ENCODE peak calls at places on chromosome 1, in six cellular contexts. L is Panc1; A is stimulated activated CD4-positive, alpha-beta T cell treated with anti-CD3 and anti-CD28 coated beads, Interleukin-4, amount 100 ng/mL, for 1 hour; G is NCI-H2081; I is EL; B is HS-27A. Y is an unnamed sample.

GRCh38 chr1:21270086-21270689 is 20.1 kb downstream of the ECE1 start:
- DNase-seq in G (no peak), I (peak; percentile 59), B (no peak), A (peak; percentile 86), L (peak; percentile 67), Y (peak; percentile 80)

GRCh38 chr1:17309701-17310640 is 2.0 kb downstream of the PADI4 start:
- DNase-seq in A (no peak), G (no peak), B (no peak), I (no peak), L (no peak), Y (no peak)

GRCh38 chr1:219038398-219038797 is 135.3 kb upstream of the LYPLAL1 start:
- DNase-seq in G (no peak), A (no peak), I (no peak), B (no peak), L (no peak), Y (no peak)

GRCh38 chr1:231091853-231092301 is 51.8 kb upstream of the FAM89A start:
- DNase-seq in L (peak; percentile 30), A (peak; percentile 44), B (no peak), G (no peak), I (peak; percentile 29), Y (peak; percentile 24)

GRCh38 chr1:203508463-203508862 is 14.5 kb downstream of the OPTC start:
- DNase-seq in A (no peak), I (no peak), G (no peak), L (no peak), B (no peak), Y (no peak)

GRCh38 chr1:8674912-8675311 is 142.5 kb downstream of the RERE start:
- DNase-seq in I (peak; percentile 71), L (no peak), A (no peak), B (no peak), G (no peak), Y (no peak)

GRCh38 chr1:228081578-228082259 is 789 bp upstream of the ARF1 start:
- DNase-seq in G (no peak), I (no peak), L (no peak), A (no peak), B (no peak), Y (no peak)

GRCh38 chr1:162070094-162070748 is 730 bp downstream of the NOS1AP start:
- DNase-seq in A (peak; percentile 11), B (no peak), L (no peak), G (no peak), I (no peak), Y (no peak)

GRCh38 chr1:227489572-227489971 is 73.8 kb upstream of the ZNF678 start:
- DNase-seq in I (no peak), G (no peak), B (no peak), A (no peak), L (no peak), Y (no peak)

GRCh38 chr1:55280731-55281130 is 65.6 kb upstream of the USP24 start:
- DNase-seq in L (no peak), A (no peak), G (no peak), I (peak; percentile 37), B (no peak), Y (no peak)

GRCh38 chr1:44289530-44289929 is 65.5 kb downstream of the ERI3 start:
- DNase-seq in I (no peak), B (no peak), A (no peak), G (no peak), L (no peak), Y (no peak)

GRCh38 chr1:234529661-234530237 is 50.8 kb upstream of the TARBP1 start:
- DNase-seq in G (no peak), A (no peak), B (no peak), I (peak; percentile 20), L (no peak), Y (no peak)

GRCh38 chr1:98086796-98087195 is 166.0 kb upstream of the DPYD start:
- DNase-seq in G (no peak), L (peak; percentile 63), I (peak; percentile 99), A (no peak), B (peak; percentile 99), Y (no peak)

GRCh38 chr1:108646661-108647269 is 14.1 kb downstream of the HENMT1 start:
- DNase-seq in L (no peak), B (no peak), A (peak; percentile 43), G (no peak), I (peak; percentile 69), Y (peak; percentile 53)

GRCh38 chr1:63674238-63674864 is 81.1 kb downstream of the PGM1 start:
- DNase-seq in A (no peak), B (peak; percentile 90), G (peak; percentile 25), L (peak; percentile 73), I (peak; percentile 89), Y (no peak)

GRCh38 chr1:22869325-22869724 is 103.3 kb downstream of the LACTBL1 start:
- DNase-seq in A (no peak), B (no peak), G (no peak), L (no peak), I (no peak), Y (no peak)

GRCh38 chr1:229832695-229833094 is 206.6 kb downstream of the URB2 start:
- DNase-seq in A (no peak), I (no peak), B (no peak), G (no peak), L (no peak), Y (no peak)

GRCh38 chr1:155989242-155989991 is 11.1 kb upstream of the ARHGEF2 start:
- DNase-seq in L (peak; percentile 74), G (peak; percentile 73), A (peak; percentile 74), B (no peak), I (peak; percentile 76), Y (peak; percentile 64)

GRCh38 chr1:60620107-60620506 is 462.3 kb upstream of the NFIA start:
- DNase-seq in A (no peak), I (no peak), B (no peak), L (no peak), G (no peak), Y (no peak)

GRCh38 chr1:202685671-202686070 is 24.6 kb downstream of the SYT2 start:
- DNase-seq in G (no peak), L (no peak), I (no peak), B (no peak), A (no peak), Y (no peak)

GRCh38 chr1:167984886-167985489 is 48.1 kb upstream of the MPC2 start:
- DNase-seq in I (no peak), G (no peak), A (peak; percentile 11), L (no peak), B (no peak), Y (no peak)

GRCh38 chr1:229373395-229373794 is 30.5 kb upstream of the CCSAP start:
- DNase-seq in G (no peak), I (no peak), B (no peak), L (no peak), A (no peak), Y (no peak)

Y was measured in effector CD4-positive, alpha-beta T cell.